ENCODE peak calls at places on chromosomes 13 and 19, in four cellular contexts. W is AG09319, L is IMR-90, G is T-cell. U is an unnamed sample.

GRCh38 chr13:113400621-113401451 is 36.9 kb upstream of the GRTP1 start:
- DNase-seq in L (no peak), W (no peak), G (no peak), U (no peak)

GRCh38 chr19:23799321-23799720 is 40.6 kb upstream of the ZNF681 start:
- DNase-seq in W (no peak), L (no peak), G (peak; percentile 68), U (no peak)

GRCh38 chr13:44116562-44117315 is 237.0 kb downstream of the LACC1 start:
- DNase-seq in G (no peak), L (peak; percentile 18), W (no peak), U (peak; percentile 26)

GRCh38 chr13:73288596-73288995 is 229.8 kb downstream of the KLF5 start:
- DNase-seq in W (no peak), L (no peak), G (no peak), U (no peak)

GRCh38 chr19:6828698-6829633 is 56.5 kb downstream of the VAV1 start:
- DNase-seq in L (no peak), W (no peak), G (peak; percentile 35), U (no peak)

GRCh38 chr13:90928109-90928508 is 419.4 kb upstream of the MIR17HG start:
- DNase-seq in L (no peak), G (no peak), W (no peak), U (no peak)

GRCh38 chr13:24341439-24341838 is 32.1 kb downstream of the C1QTNF9 start:
- DNase-seq in G (no peak), L (peak; percentile 46), W (no peak), U (no peak)

GRCh38 chr19:5407356-5407755 is 47.9 kb upstream of the ZNRF4 start:
- DNase-seq in W (no peak), L (peak; percentile 17), G (no peak), U (peak; percentile 21)

GRCh38 chr19:55156202-55157063 is 1.1 kb downstream of the TNNI3 start:
- DNase-seq in W (no peak), G (no peak), L (peak; percentile 44), U (peak; percentile 75)

GRCh38 chr13:23987331-23987730 is 90.0 kb upstream of the C1QTNF9B start:
- DNase-seq in G (no peak), L (peak; percentile 84), W (peak; percentile 44), U (peak; percentile 68)

GRCh38 chr13:113948034-113948742 is 25.7 kb downstream of the C13orf46 start:
- DNase-seq in L (no peak), W (no peak), G (no peak), U (no peak)

GRCh38 chr19:42693760-42694350 is 46.4 kb downstream of the PSG3 start:
- DNase-seq in W (peak; percentile 14), L (peak; percentile 46), G (no peak), U (peak; percentile 58)

GRCh38 chr19:52140077-52140710 is 456 bp upstream of the ZNF616 start:
- DNase-seq in L (no peak), G (no peak), W (no peak), U (no peak)

GRCh38 chr13:37492741-37493514 is 105.6 kb downstream of the POSTN start:
- DNase-seq in G (no peak), W (no peak), L (peak; percentile 90), U (peak; percentile 95)

GRCh38 chr13:29923554-29924481 is 73.4 kb upstream of the UBL3 start:
- DNase-seq in L (peak; percentile 99), W (peak; percentile 78), G (no peak), U (peak; percentile 96)

GRCh38 chr13:75704942-75705320 is 68.8 kb downstream of the LMO7 start:
- DNase-seq in G (no peak), L (no peak), W (no peak), U (no peak)

GRCh38 chr19:46537136-46538097 is 41.8 kb upstream of the PNMA8B start:
- DNase-seq in L (peak; percentile 29), W (no peak), G (no peak), U (peak; percentile 43)

GRCh38 chr19:34217952-34218817 is 36.2 kb upstream of the GARRE1 start:
- DNase-seq in G (peak; percentile 90), L (peak; percentile 98), W (peak; percentile 82), U (peak; percentile 99)

GRCh38 chr13:47611664-47612288 is 389.3 kb downstream of the SUCLA2 start:
- DNase-seq in L (peak; percentile 45), G (no peak), W (no peak), U (no peak)

GRCh38 chr13:51814825-51815650 is 11.1 kb upstream of the DHRS12 start:
- DNase-seq in W (no peak), G (peak; percentile 60), L (peak; percentile 50), U (peak; percentile 54)

GRCh38 chr19:50357178-50358100 is 8.0 kb downstream of the NAPSA start:
- DNase-seq in L (peak; percentile 41), W (no peak), G (peak; percentile 88), U (peak; percentile 53)

GRCh38 chr13:36297259-36297599 is 385 bp downstream of the CCDC169 start:
- DNase-seq in W (no peak), L (peak; percentile 25), G (no peak), U (peak; percentile 32)

GRCh38 chr19:6271721-6272410 is 7.9 kb downstream of the MLLT1 start:
- DNase-seq in L (peak; percentile 74), G (no peak), W (no peak), U (peak; percentile 69)

U was measured in iris pigment epithelial cell.